ENCODE peak calls at places on chromosome 17, in ten cellular contexts. F is dorsolateral prefrontal cortex; S is NCI-H1092; R is cardiac muscle cell; U is stimulated activated CD4-positive, alpha-beta T cell treated with anti-CD3 and anti-CD28 coated beads, Interleukin-4, amount 100 ng/mL, for 24 hours; E is lung microvascular endothelial cell; T is prostate gland; I is left lung; V is A549; Y is activated T-cell treated with anti-CD3 and anti-CD28 coated beads, Interleukin-2, amount 50 U/mL, for 4 hours. D is an unnamed sample.

GRCh38 chr17:74943808-74944522 is 8.3 kb downstream of the OTOP3 start:
- DNase-seq in E (no peak), R (no peak), Y (no peak), T (no peak), S (no peak), I (no peak), V (peak; percentile 90), F (no peak), U (no peak), D (no peak)

GRCh38 chr17:57706761-57707160 is 38.3 kb downstream of the CCDC182 start:
- DNase-seq in E (no peak), S (no peak), Y (no peak), V (no peak), R (no peak), T (no peak), U (no peak), I (no peak), F (no peak), D (no peak)

GRCh38 chr17:43338886-43339516 is 59.8 kb upstream of the ARL4D start:
- DNase-seq in Y (peak; percentile 66), S (peak; percentile 45), E (peak; percentile 70), U (peak; percentile 74), V (peak; percentile 83), I (peak; percentile 66), F (peak; percentile 86), R (peak; percentile 68), T (peak; percentile 81), D (no peak)

GRCh38 chr17:34499576-34499975 is 79.8 kb upstream of the TMEM132E start:
- DNase-seq in U (no peak), V (peak; percentile 29), T (no peak), R (peak; percentile 80), I (no peak), S (no peak), F (no peak), Y (no peak), E (peak; percentile 54), D (peak; percentile 9)

GRCh38 chr17:17500999-17501605 is 4.9 kb upstream of the RASD1 start:
- DNase-seq in U (peak; percentile 18), Y (no peak), F (no peak), I (no peak), R (no peak), S (no peak), T (no peak), V (no peak), E (no peak), D (no peak)

GRCh38 chr17:1920948-1921351 is 91.1 kb downstream of the RPA1 start:
- DNase-seq in I (no peak), F (peak; percentile 97), V (no peak), E (no peak), Y (no peak), T (peak; percentile 57), U (no peak), S (no peak), R (no peak), D (no peak)

GRCh38 chr17:66715745-66716156 is 119.2 kb upstream of the CACNG5 start:
- DNase-seq in S (peak; percentile 65), F (peak; percentile 17), U (no peak), R (peak; percentile 79), I (no peak), T (peak; percentile 55), Y (no peak), V (peak; percentile 80), E (peak; percentile 73), D (peak; percentile 57)

GRCh38 chr17:8728251-8728925 is 16.2 kb downstream of the CCDC42 start:
- DNase-seq in F (no peak), V (no peak), Y (no peak), T (no peak), I (no peak), U (no peak), E (no peak), S (no peak), R (no peak), D (no peak)

GRCh38 chr17:38464723-38465419 is 36.6 kb downstream of the ARHGAP23 start:
- DNase-seq in F (peak; percentile 85), V (peak; percentile 81), E (peak; percentile 92), S (no peak), I (peak; percentile 83), U (no peak), T (peak; percentile 70), R (no peak), Y (no peak), D (no peak)

GRCh38 chr17:82494236-82495055 is 25.1 kb upstream of the FOXK2 start:
- DNase-seq in E (peak; percentile 90), T (peak; percentile 80), R (peak; percentile 84), U (peak; percentile 89), F (peak; percentile 85), S (peak; percentile 93), I (peak; percentile 91), V (peak; percentile 98), Y (peak; percentile 85), D (peak; percentile 98)

GRCh38 chr17:66114609-66115008 is 77.3 kb downstream of the CEP112 start:
- DNase-seq in U (no peak), T (no peak), Y (no peak), R (no peak), I (no peak), F (no peak), V (no peak), E (no peak), S (no peak), D (no peak)

GRCh38 chr17:82623707-82624106 is 24.5 kb downstream of the WDR45B start:
- DNase-seq in F (no peak), T (no peak), Y (no peak), I (no peak), S (no peak), U (no peak), R (no peak), E (no peak), V (no peak), D (no peak)

GRCh38 chr17:5560361-5560988 is 23.8 kb downstream of the NLRP1 start:
- DNase-seq in S (no peak), I (no peak), F (no peak), V (no peak), R (no peak), E (no peak), T (no peak), Y (no peak), U (no peak), D (no peak)

GRCh38 chr17:42121066-42121769 is at the start of gene KAT2A:
- DNase-seq in T (peak; percentile 66), S (peak; percentile 66), E (peak; percentile 78), I (peak; percentile 85), Y (peak; percentile 71), R (peak; percentile 90), F (peak; percentile 87), V (peak; percentile 89), U (peak; percentile 80), D (peak; percentile 52)

GRCh38 chr17:34777044-34777443 is 184.2 kb downstream of the CCT6B start:
- DNase-seq in S (no peak), R (peak; percentile 6), V (no peak), U (no peak), I (no peak), F (no peak), Y (no peak), T (no peak), E (no peak), D (no peak)

GRCh38 chr17:8173056-8173870 is 2.9 kb downstream of the TMEM107 start:
- DNase-seq in S (peak; percentile 78), Y (peak; percentile 64), R (peak; percentile 91), T (peak; percentile 88), F (peak; percentile 83), E (peak; percentile 97), I (peak; percentile 81), U (peak; percentile 87), V (peak; percentile 100), D (peak; percentile 99)

GRCh38 chr17:72206376-72206775 is 85.6 kb downstream of the SOX9 start:
- DNase-seq in T (no peak), E (no peak), V (no peak), I (no peak), F (no peak), Y (no peak), R (no peak), S (no peak), U (no peak), D (no peak)

GRCh38 chr17:40309031-40309937 is at the start of gene RARA:
- DNase-seq in V (peak; percentile 63), S (peak; percentile 15), U (no peak), E (no peak), Y (no peak), F (peak; percentile 88), I (peak; percentile 74), R (peak; percentile 68), T (no peak), D (no peak)

GRCh38 chr17:40871316-40871715 is 4.3 kb upstream of the KRT12 start:
- DNase-seq in F (no peak), T (no peak), U (no peak), I (no peak), S (no peak), Y (no peak), V (no peak), E (no peak), R (no peak), D (no peak)

GRCh38 chr17:17647521-17648178 is 33.6 kb upstream of the RAI1 start:
- DNase-seq in I (no peak), F (no peak), E (no peak), Y (no peak), V (no peak), T (no peak), R (no peak), U (no peak), S (no peak), D (no peak)

GRCh38 chr17:73503560-73503959 is 140.7 kb downstream of the SDK2 start:
- DNase-seq in T (no peak), V (no peak), U (no peak), E (no peak), F (no peak), S (no peak), R (no peak), I (no peak), Y (no peak), D (no peak)

GRCh38 chr17:44557653-44558285 is 485 bp downstream of the FZD2 start:
- DNase-seq in U (peak; percentile 31), I (peak; percentile 44), S (peak; percentile 14), R (peak; percentile 72), E (peak; percentile 48), T (no peak), Y (peak; percentile 7), F (peak; percentile 10), V (peak; percentile 64), D (no peak)

GRCh38 chr17:57988301-57989010 is 402 bp upstream of the VEZF1 start:
- DNase-seq in T (peak; percentile 64), F (peak; percentile 54), R (peak; percentile 72), I (peak; percentile 70), U (peak; percentile 68), Y (peak; percentile 51), V (peak; percentile 77), E (peak; percentile 62), S (peak; percentile 64), D (no peak)

GRCh38 chr17:73365934-73366623 is 54.3 kb upstream of the CDC42EP4 start:
- DNase-seq in U (no peak), V (no peak), F (peak; percentile 57), Y (no peak), T (no peak), R (no peak), E (no peak), I (no peak), S (no peak), D (no peak)

GRCh38 chr17:74631468-74632195 is 8.1 kb upstream of the CD300E start:
- DNase-seq in F (no peak), R (peak; percentile 48), V (no peak), S (no peak), E (no peak), Y (no peak), I (no peak), T (no peak), U (no peak), D (no peak)

GRCh38 chr17:13478326-13478830 is 123.4 kb downstream of the HS3ST3A1 start:
- DNase-seq in V (no peak), T (no peak), E (no peak), S (no peak), Y (no peak), U (no peak), R (no peak), I (no peak), F (no peak), D (peak; percentile 5)

D was measured in HFF-Myc.